ENCODE peak calls at places on chromosomes 16 and 17, in four cellular contexts. K, R, W and I are unnamed samples.

GRCh38 chr16:2470234-2470601 is 879 bp upstream of the NTN3 start:
- DNase-seq in K (no peak), W (no peak), R (no peak), I (no peak)

GRCh38 chr16:67833035-67833417 is 9.1 kb upstream of the THAP11 start:
- DNase-seq in K (no peak), W (no peak), R (peak; percentile 58), I (no peak)

GRCh38 chr16:63066552-63066951 is 1030.3 kb upstream of the CDH8 start:
- DNase-seq in K (no peak), R (no peak), W (no peak), I (no peak)

GRCh38 chr17:75813081-75814020 is 28.7 kb downstream of the UNK start:
- DNase-seq in W (no peak), R (no peak), K (no peak), I (no peak)

GRCh38 chr17:65191805-65192740 is 54.9 kb downstream of the RGS9 start:
- DNase-seq in K (peak; percentile 43), W (no peak), R (peak; percentile 48), I (no peak)

GRCh38 chr16:57013268-57013667 is 23.9 kb downstream of the NLRC5 start:
- DNase-seq in R (peak; percentile 60), K (no peak), W (no peak), I (no peak)

GRCh38 chr16:4086153-4086552 is 30.1 kb downstream of the ADCY9 start:
- DNase-seq in R (no peak), K (no peak), W (no peak), I (no peak)

GRCh38 chr16:3145660-3146059 is 10.8 kb downstream of the ZNF213 start:
- DNase-seq in R (no peak), W (no peak), K (no peak), I (no peak)

GRCh38 chr17:41024702-41025101 is 2.3 kb downstream of the KRTAP1-5 start:
- DNase-seq in W (no peak), K (no peak), R (no peak), I (peak; percentile 48)

GRCh38 chr16:72705806-72706205 is 342.1 kb downstream of the ZFHX3 start:
- DNase-seq in W (no peak), R (no peak), K (no peak), I (no peak)

GRCh38 chr17:77619851-77620250 is 338.7 kb upstream of the TNRC6C start:
- DNase-seq in R (peak; percentile 27), W (no peak), K (no peak), I (peak; percentile 47)

GRCh38 chr16:75096730-75097129 is 19.9 kb downstream of the LDHD start:
- DNase-seq in K (peak; percentile 66), R (peak; percentile 32), W (peak; percentile 77), I (no peak)

GRCh38 chr17:72602517-72603345 is 481.9 kb downstream of the SOX9 start:
- DNase-seq in W (peak; percentile 53), K (peak; percentile 97), R (peak; percentile 40), I (no peak)

GRCh38 chr17:73536700-73537680 is 107.3 kb downstream of the SDK2 start:
- DNase-seq in W (no peak), R (no peak), K (no peak), I (no peak)

GRCh38 chr16:30028438-30029093 is 2.5 kb downstream of the TLCD3B start:
- DNase-seq in W (peak; percentile 88), R (no peak), K (no peak), I (no peak)

GRCh38 chr16:23014592-23014991 is 134.7 kb downstream of the USP31 start:
- DNase-seq in R (no peak), W (no peak), K (no peak), I (no peak)

GRCh38 chr16:10964891-10965326 is 20.5 kb downstream of the CLEC16A start:
- DNase-seq in K (no peak), R (no peak), W (no peak), I (no peak)

GRCh38 chr17:22253007-22253406 is 560.7 kb downstream of the KCNJ18 start:
- DNase-seq in W (no peak), R (no peak), K (no peak), I (no peak)

GRCh38 chr16:3038256-3038655 is 1.5 kb upstream of the BICDL2 start:
- DNase-seq in W (peak; percentile 63), R (no peak), K (no peak), I (no peak)

GRCh38 chr16:50940275-50940854 is 198.5 kb downstream of the CYLD start:
- DNase-seq in K (no peak), R (no peak), W (no peak), I (no peak)

GRCh38 chr16:30562021-30562420 is 3.8 kb upstream of the ZNF764 start:
- DNase-seq in W (no peak), K (no peak), R (no peak), I (no peak)

GRCh38 chr16:11978080-11978479 is 1.5 kb downstream of the SNX29 start:
- DNase-seq in W (no peak), R (peak; percentile 11), K (no peak), I (no peak)

GRCh38 chr17:78019367-78019975 is 61.0 kb downstream of the TNRC6C start:
- DNase-seq in W (no peak), R (peak; percentile 73), K (no peak), I (no peak)

GRCh38 chr17:48510761-48511604 is 19.8 kb downstream of the HOXB1 start:
- DNase-seq in R (peak; percentile 92), K (no peak), W (no peak), I (peak; percentile 79)

GRCh38 chr17:8867361-8867981 is at the start of gene PIK3R6:
- DNase-seq in K (no peak), W (no peak), R (no peak), I (no peak)

GRCh38 chr17:197352-197751 is 15.9 kb upstream of the DOC2B start:
- DNase-seq in R (no peak), K (no peak), W (no peak), I (no peak)

GRCh38 chr17:71337903-71338302 is 782.9 kb upstream of the SOX9 start:
- DNase-seq in W (no peak), R (no peak), K (no peak), I (no peak)

GRCh38 chr16:3503513-3503912 is 2.7 kb downstream of the CLUAP1 start:
- DNase-seq in R (no peak), K (no peak), W (no peak), I (no peak)

GRCh38 chr16:59121411-59121810 is 387.3 kb upstream of the GOT2 start:
- DNase-seq in R (no peak), W (no peak), K (no peak), I (no peak)

GRCh38 chr16:85058909-85059308 is 31.3 kb downstream of the KIAA0513 start:
- DNase-seq in R (no peak), W (no peak), K (no peak), I (no peak)
- H3K4me3 ChIP-seq in R (no peak overlapping the region), W (no peak overlapping the region), K (no peak overlapping the region), I (no peak overlapping the region)

GRCh38 chr16:64540449-64540848 is 581.4 kb downstream of the CDH11 start:
- DNase-seq in R (no peak), W (no peak), K (no peak), I (no peak)

GRCh38 chr16:64542152-64542551 is 579.7 kb downstream of the CDH11 start:
- DNase-seq in K (no peak), R (no peak), W (no peak), I (no peak)

GRCh38 chr16:64544859-64545258 is 577.0 kb downstream of the CDH11 start:
- DNase-seq in R (no peak), W (no peak), K (no peak), I (no peak)

GRCh38 chr16:64545769-64546168 is 576.1 kb downstream of the CDH11 start:
- DNase-seq in K (no peak), W (no peak), R (no peak), I (no peak)

DNA sequence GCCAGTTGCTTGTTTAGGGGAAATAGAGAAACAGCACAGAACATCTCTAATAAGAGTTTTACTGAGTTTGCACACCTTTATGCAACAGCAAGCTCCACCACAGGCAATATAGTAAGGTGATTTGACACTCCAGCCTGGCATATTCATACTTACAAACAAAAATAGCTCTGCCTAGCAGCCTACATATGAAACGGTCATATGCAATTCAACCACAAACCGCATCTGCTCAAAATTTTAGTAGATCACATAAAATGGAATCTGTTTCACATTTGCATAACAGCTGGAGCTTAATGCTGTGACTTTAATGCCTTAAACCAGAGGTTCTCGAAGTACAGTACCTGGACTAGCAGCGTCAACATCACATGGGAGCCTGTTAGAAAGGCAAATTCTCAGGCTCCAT is 578.5 kb downstream of the CDH11 start:
- DNase-seq in W (no peak), R (no peak), K (no peak), I (no peak)
- H3K4me3 ChIP-seq in W (no peak overlapping the region), R (no peak overlapping the region), K (no peak overlapping the region), I (no peak overlapping the region)

GRCh38 chr17:57144567-57144966 is 59.5 kb downstream of the AKAP1 start:
- DNase-seq in R (no peak), W (no peak), K (no peak), I (no peak)
- H3K4me3 ChIP-seq in R (no peak overlapping the region), W (no peak overlapping the region), K (no peak overlapping the region), I (no peak overlapping the region)

GRCh38 chr16:85611205-85611454 is 2.0 kb upstream of the GSE1 start:
- DNase-seq in R (no peak), K (no peak), W (no peak), I (no peak)

GRCh38 chr16:85609539-85609938 is 3.6 kb upstream of the GSE1 start:
- DNase-seq in K (no peak), R (no peak), W (no peak), I (no peak)

GRCh38 chr16:85610446-85611204 is 2.5 kb upstream of the GSE1 start:
- DNase-seq in K (peak; percentile 85), W (peak; percentile 96), R (peak; percentile 70), I (peak; percentile 47)

GRCh38 chr16:85608887-85609286 is 4.2 kb upstream of the GSE1 start:
- DNase-seq in W (no peak), R (no peak), K (no peak), I (no peak)

GRCh38 chr16:85610059-85610445 is 3.1 kb upstream of the GSE1 start:
- DNase-seq in R (no peak), W (no peak), K (no peak), I (no peak)
- H3K4me3 ChIP-seq in R (peak overlapping the region; percentile 22), W (no peak overlapping the region), K (no peak overlapping the region), I (no peak overlapping the region)

DNA sequence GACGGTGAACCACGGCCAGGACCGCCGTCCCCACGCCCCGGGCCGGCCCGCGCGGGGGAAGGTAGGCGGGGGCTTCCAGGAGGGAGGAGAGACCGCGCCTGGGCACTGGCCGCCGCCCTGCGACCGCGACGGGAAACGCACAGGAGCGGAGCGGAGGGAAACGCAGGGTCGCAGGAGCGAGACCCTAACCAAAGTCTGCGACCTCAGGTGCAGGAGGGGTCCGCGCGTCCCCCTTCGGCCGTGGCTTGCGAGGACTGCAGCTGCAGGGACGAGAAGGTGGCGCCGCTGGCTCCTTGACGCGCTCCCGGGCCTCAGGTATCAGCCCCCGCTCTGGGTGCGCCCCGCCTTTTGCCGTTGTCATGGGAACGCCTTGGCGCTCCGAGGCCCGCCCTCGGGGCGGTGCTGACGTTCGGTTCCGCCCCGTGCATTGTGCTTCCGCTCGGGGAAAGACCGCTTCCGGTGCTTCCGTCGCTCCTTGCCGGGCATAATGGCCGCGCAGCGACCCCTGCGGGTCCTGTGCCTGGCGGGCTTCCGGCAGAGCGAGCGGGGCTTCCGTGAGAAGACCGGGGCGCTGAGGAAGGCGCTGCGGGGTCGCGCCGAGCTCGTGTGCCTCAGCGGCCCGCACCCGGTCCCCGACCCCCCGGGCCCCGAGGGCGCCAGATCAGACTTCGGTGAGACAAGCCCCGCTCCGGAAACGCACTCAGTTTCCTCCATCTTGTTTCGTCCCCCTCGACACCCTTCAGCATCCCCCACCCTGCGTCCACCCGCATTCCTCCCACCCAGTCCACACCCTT is at the start of gene OVCA2:
- DNase-seq in K (peak; percentile 94), W (peak; percentile 96), R (peak; percentile 92), I (peak; percentile 79)
- H3K4me3 ChIP-seq in K (peak within 1 kb of the TSS; percentile 85), W (peak within 1 kb of the TSS; percentile 69), R (peak within 1 kb of the TSS; percentile 92), I (peak within 1 kb of the TSS; percentile 74)